ENCODE peak calls at places on chromosomes 16 and 17, in nine cellular contexts. H is NCI-H2107; P is WTC11; S is activated CD8-positive, alpha-beta memory T cell treated with anti-CD3 and anti-CD28 coated beads for 1 hour; T is Panc1; C is AG08396; W is hepatic stellate cell; Q is T-cell; I is natural killer cell. U is an unnamed sample.

GRCh38 chr17:45332989-45333701 is 16.3 kb upstream of the MAP3K14 start:
- DNase-seq in H (no peak), P (no peak), S (no peak), T (no peak), C (no peak), W (no peak), Q (no peak), I (no peak), U (peak; percentile 57)

GRCh38 chr17:4838306-4838785 is 5.2 kb downstream of the MINK1 start:
- DNase-seq in H (no peak), P (no peak), S (no peak), T (no peak), C (no peak), W (no peak), Q (no peak), I (no peak), U (no peak)

GRCh38 chr17:75869282-75870141 is 8.9 kb downstream of the TRIM47 start:
- DNase-seq in H (no peak), P (no peak), S (no peak), T (no peak), C (peak; percentile 71), W (no peak), Q (no peak), I (no peak), U (peak; percentile 78)

GRCh38 chr16:65002265-65002664 is 119.6 kb downstream of the CDH11 start:
- DNase-seq in H (no peak), P (no peak), S (no peak), T (no peak), C (peak; percentile 26), W (peak; percentile 62), Q (no peak), I (no peak), U (no peak)

GRCh38 chr17:77772461-77772897 is 186.0 kb upstream of the TNRC6C start:
- DNase-seq in H (no peak), P (peak; percentile 88), S (no peak), T (peak; percentile 18), C (no peak), W (no peak), Q (peak; percentile 62), I (peak; percentile 71), U (peak; percentile 75)

GRCh38 chr17:49473900-49474751 is 21.0 kb upstream of the NGFR start:
- DNase-seq in H (no peak), P (no peak), S (no peak), T (no peak), C (no peak), W (no peak), Q (no peak), I (no peak), U (no peak)

GRCh38 chr16:89090669-89091426 is 2.8 kb upstream of the ACSF3 start:
- DNase-seq in H (no peak), P (no peak), S (no peak), T (no peak), C (no peak), W (no peak), Q (no peak), I (no peak), U (no peak)

GRCh38 chr16:80527297-80527696 is 13.5 kb upstream of the DYNLRB2 start:
- DNase-seq in H (no peak), P (peak; percentile 62), S (no peak), T (no peak), C (peak; percentile 18), W (peak; percentile 11), Q (peak; percentile 22), I (no peak), U (no peak)

GRCh38 chr16:49528035-49528434 is 154.4 kb downstream of the C16orf78 start:
- DNase-seq in H (no peak), P (no peak), S (no peak), T (no peak), C (peak; percentile 29), W (no peak), Q (peak; percentile 6), I (no peak), U (no peak)

GRCh38 chr17:42243493-42243982 is 32.7 kb downstream of the STAT5B start:
- DNase-seq in H (no peak), P (no peak), S (no peak), T (no peak), C (no peak), W (no peak), Q (no peak), I (no peak), U (no peak)

GRCh38 chr17:35906559-35907265 is 23.9 kb downstream of the RDM1 start:
- DNase-seq in H (no peak), P (no peak), S (no peak), T (no peak), C (no peak), W (no peak), Q (no peak), I (no peak), U (peak; percentile 37)

GRCh38 chr16:69709456-69710084 is 16.8 kb downstream of the NQO1 start:
- DNase-seq in H (peak; percentile 55), P (no peak), S (no peak), T (no peak), C (peak; percentile 45), W (peak; percentile 35), Q (no peak), I (no peak), U (peak; percentile 42)

GRCh38 chr17:54196751-54197150 is 374.0 kb downstream of the KIF2B start:
- DNase-seq in H (no peak), P (no peak), S (no peak), T (no peak), C (no peak), W (no peak), Q (no peak), I (no peak), U (no peak)

GRCh38 chr17:77190561-77190960 is 49.8 kb downstream of the SEC14L1 start:
- DNase-seq in H (no peak), P (no peak), S (no peak), T (no peak), C (no peak), W (no peak), Q (no peak), I (no peak), U (no peak)

GRCh38 chr16:29743827-29744531 is 1.8 kb downstream of the C16orf54 start:
- DNase-seq in H (no peak), P (no peak), S (no peak), T (no peak), C (no peak), W (no peak), Q (peak; percentile 54), I (peak; percentile 23), U (no peak)

GRCh38 chr17:29283496-29283895 is 10.5 kb downstream of the NUFIP2 start:
- DNase-seq in H (no peak), P (no peak), S (no peak), T (no peak), C (no peak), W (no peak), Q (no peak), I (no peak), U (no peak)

GRCh38 chr16:75320435-75320834 is 69.0 kb upstream of the BCAR1 start:
- DNase-seq in H (no peak), P (no peak), S (no peak), T (no peak), C (no peak), W (no peak), Q (no peak), I (no peak), U (no peak)

GRCh38 chr16:31215287-31216115 is 1.4 kb downstream of the PYDC1 start:
- DNase-seq in H (no peak), P (peak; percentile 89), S (no peak), T (no peak), C (peak; percentile 96), W (peak; percentile 93), Q (no peak), I (no peak), U (no peak)